ENCODE peak calls at places on chromosomes 12 and 14, in four cellular contexts. M, S, L and P are unnamed samples.

GRCh38 chr12:22562187-22563028 is 18.1 kb upstream of the C2CD5 start:
- DNase-seq in L (no peak), M (peak; percentile 9), S (no peak), P (no peak)

GRCh38 chr12:101670007-101670671 is 27.3 kb upstream of the CHPT1 start:
- DNase-seq in L (peak; percentile 36), S (peak; percentile 24), M (peak; percentile 48), P (peak; percentile 14)

GRCh38 chr12:64273527-64274403 is 51.7 kb upstream of the KICS2 start:
- DNase-seq in S (peak; percentile 18), M (peak; percentile 83), L (peak; percentile 20), P (peak; percentile 70)

GRCh38 chr14:99199854-99200653 is 71.9 kb downstream of the BCL11B start:
- DNase-seq in L (no peak), M (no peak), S (no peak), P (no peak)

GRCh38 chr14:88667555-88668273 is 104.9 kb downstream of the ZC3H14 start:
- DNase-seq in L (peak; percentile 20), M (peak; percentile 82), S (peak; percentile 18), P (peak; percentile 61)

GRCh38 chr14:56811596-56812363 is 1.5 kb upstream of the OTX2 start:
- DNase-seq in S (no peak), M (no peak), L (no peak), P (peak; percentile 52)

GRCh38 chr12:108826115-108826806 is 31.1 kb downstream of the SSH1 start:
- DNase-seq in L (peak; percentile 24), M (peak; percentile 51), S (no peak), P (peak; percentile 58)

GRCh38 chr14:24269368-24269767 is 2.0 kb downstream of the RABGGTA start:
- DNase-seq in L (no peak), S (no peak), M (no peak), P (no peak)

GRCh38 chr12:124700810-124701594 is 133.6 kb upstream of the NCOR2 start:
- DNase-seq in S (no peak), L (peak; percentile 56), M (peak; percentile 94), P (peak; percentile 79)

GRCh38 chr14:92460541-92460915 is 53.1 kb upstream of the RIN3 start:
- DNase-seq in S (no peak), M (no peak), L (no peak), P (no peak)

GRCh38 chr12:48997719-48998496 is 1.3 kb downstream of the DDN start:
- DNase-seq in M (no peak), S (peak; percentile 96), L (no peak), P (peak; percentile 68)

GRCh38 chr14:67420102-67420739 is 8.3 kb upstream of the PLEK2 start:
- DNase-seq in M (peak; percentile 71), S (peak; percentile 37), L (no peak), P (peak; percentile 56)